ENCODE peak calls at places on chromosomes 3 and 15, in five cellular contexts. D is foreskin fibroblast, M is fibroblast of mammary gland, Q is mammary epithelial cell, L is GM12865. A is an unnamed sample.

GRCh38 chr3:25037049-25037547 is 391.0 kb upstream of the RARB start:
- DNase-seq in L (no peak), D (peak), M (peak), Q (no peak), A (peak)

GRCh38 chr3:178754852-178755510 is 218.7 kb downstream of the KCNMB2 start:
- DNase-seq in M (no peak), L (peak), Q (no peak), D (no peak), A (no peak)

GRCh38 chr3:114022145-114022544 is 34.2 kb downstream of the CCDC191 start:
- DNase-seq in M (no peak), L (no peak), D (no peak), Q (no peak), A (no peak)

GRCh38 chr3:101643861-101644613 is 32.9 kb downstream of the ZBTB11 start:
- DNase-seq in M (peak), D (peak), L (peak), Q (peak), A (peak)

GRCh38 chr15:26667222-26667988 is 105.5 kb downstream of the GABRB3 start:
- DNase-seq in Q (no peak), L (no peak), M (no peak), D (no peak), A (no peak)

GRCh38 chr3:126979076-126979628 is 3.8 kb upstream of the PLXNA1 start:
- DNase-seq in D (no peak), M (no peak), L (no peak), Q (no peak), A (no peak)

GRCh38 chr3:176160997-176161396 is 1036.3 kb downstream of the TBL1XR1 start:
- DNase-seq in M (no peak), L (no peak), D (no peak), Q (no peak), A (no peak)

GRCh38 chr3:155934215-155934614 is 63.8 kb downstream of the GMPS start:
- DNase-seq in Q (no peak), M (peak), D (no peak), L (no peak), A (no peak)

GRCh38 chr15:90677807-90678790 is 39.0 kb upstream of the BLM start:
- DNase-seq in Q (no peak), D (no peak), L (no peak), M (no peak), A (no peak)

GRCh38 chr3:61169621-61170251 is 81.5 kb downstream of the FHIT start:
- DNase-seq in L (no peak), D (no peak), Q (no peak), M (no peak), A (no peak)

GRCh38 chr3:45269952-45270351 is 43.9 kb upstream of the TMEM158 start:
- DNase-seq in L (no peak), D (no peak), M (peak), Q (no peak), A (no peak)

GRCh38 chr3:69880069-69880640 is 119.4 kb upstream of the SAMMSON start:
- DNase-seq in M (no peak), D (no peak), L (no peak), Q (no peak), A (no peak)

GRCh38 chr3:10471337-10471721 is 34.1 kb downstream of the ATP2B2 start:
- DNase-seq in M (peak), L (no peak), D (no peak), Q (no peak), A (no peak)

GRCh38 chr3:129577356-129577755 is 29.1 kb downstream of the PLXND1 start:
- DNase-seq in D (no peak), M (peak), Q (no peak), L (no peak), A (no peak)

DNA sequence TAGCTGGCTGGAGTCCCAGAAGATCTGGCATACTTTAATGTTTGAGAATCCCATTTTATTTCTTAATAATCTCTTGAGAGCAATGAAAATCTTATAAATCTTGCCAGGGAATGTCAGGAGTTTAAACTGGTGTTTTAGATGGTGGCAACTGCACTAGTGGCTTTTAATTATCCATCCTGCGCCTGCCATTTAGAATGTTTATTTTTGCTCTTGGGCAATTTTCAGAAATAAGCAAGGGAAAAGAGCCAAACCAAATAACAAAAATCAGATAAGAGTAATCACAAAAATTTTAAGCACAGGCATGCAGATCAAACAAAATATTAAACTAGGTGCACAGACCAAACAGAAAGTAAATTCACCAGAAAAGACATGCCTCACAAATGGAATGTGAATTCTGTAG is 41.9 kb upstream of the UBP1 start:
- DNase-seq in M (peak), L (no peak), D (no peak), Q (no peak), A (peak)
- H3K4me3 ChIP-seq in M (no peak), L (no peak), D (no peak), Q (no peak), A (no peak)

GRCh38 chr15:52783929-52784798 is 6.0 kb downstream of the ONECUT1 start:
- DNase-seq in Q (no peak), M (peak), D (no peak), L (peak), A (no peak)
- TF ChIP-seq CTCF in Q (peak), M (peak), D (no peak), L (peak), A (peak)

DNA sequence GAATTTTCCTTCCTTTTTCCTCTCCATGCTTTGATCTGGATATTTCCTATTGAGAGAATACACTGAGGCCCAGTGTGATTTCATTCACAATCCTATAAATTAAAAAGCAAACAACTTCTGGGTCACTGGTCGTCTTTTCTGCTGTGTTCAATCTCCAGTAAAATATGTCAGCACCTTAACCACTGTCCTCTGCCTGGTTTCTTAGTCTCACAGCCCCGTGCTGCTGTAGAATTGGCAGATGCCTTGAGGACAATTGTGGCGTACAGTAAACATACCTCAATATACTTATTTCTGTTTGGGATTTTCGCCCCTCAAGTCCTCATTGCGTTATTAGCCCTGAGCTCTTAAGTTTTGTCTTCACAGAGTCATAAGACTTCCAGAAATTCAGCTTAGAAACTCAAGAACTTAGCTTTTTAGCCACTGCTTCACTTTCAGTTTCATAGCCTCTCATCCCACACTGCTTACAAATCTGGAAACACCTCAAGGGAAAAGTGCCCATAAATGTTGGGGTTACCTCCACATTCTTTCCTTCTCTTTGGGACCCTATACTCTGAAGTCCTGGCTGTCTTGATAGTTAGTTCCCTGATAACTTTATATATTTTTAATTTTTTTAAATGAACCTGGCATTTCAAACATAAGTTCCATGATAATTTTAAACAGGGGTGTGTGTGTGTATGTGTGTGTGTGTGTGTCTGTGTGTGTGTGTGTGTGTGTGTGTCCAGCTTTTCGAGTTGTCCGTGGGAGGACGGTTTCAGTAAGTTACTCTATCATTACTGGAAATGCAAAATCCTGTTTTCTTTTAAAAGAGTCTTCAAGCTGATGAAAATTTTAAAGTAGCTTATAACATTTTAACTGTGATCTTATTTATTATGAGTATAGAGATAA is 238.4 kb upstream of the CTDSPL start:
- DNase-seq in D (no peak), Q (no peak), L (peak), M (peak), A (no peak)
- H3K4me3 ChIP-seq in D (no peak), Q (no peak), L (no peak), M (no peak), A (no peak)

DNA sequence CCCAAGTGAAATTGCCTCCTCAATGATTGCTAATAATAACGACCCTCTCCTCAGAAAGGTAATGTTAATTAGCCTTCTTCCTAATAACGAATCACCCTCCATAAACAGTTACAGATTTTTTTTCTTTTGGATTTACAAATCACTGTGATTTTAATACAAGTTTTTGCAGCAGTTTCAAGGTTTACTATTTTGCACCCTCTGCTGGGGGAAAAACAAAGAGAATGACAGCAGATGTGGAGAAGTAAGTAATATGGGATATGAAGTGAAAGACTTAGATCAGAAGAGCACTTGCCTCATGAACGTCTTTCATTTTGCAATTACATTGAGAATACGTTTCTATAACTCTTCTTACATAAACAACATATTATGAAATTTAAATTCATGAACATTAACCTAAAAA is 16.1 kb upstream of the CNTN3 start:
- DNase-seq in M (peak), L (no peak), Q (peak), D (no peak), A (no peak)
- TF ChIP-seq CTCF in M (peak), L (no peak), Q (peak), D (peak), A (peak)

DNA sequence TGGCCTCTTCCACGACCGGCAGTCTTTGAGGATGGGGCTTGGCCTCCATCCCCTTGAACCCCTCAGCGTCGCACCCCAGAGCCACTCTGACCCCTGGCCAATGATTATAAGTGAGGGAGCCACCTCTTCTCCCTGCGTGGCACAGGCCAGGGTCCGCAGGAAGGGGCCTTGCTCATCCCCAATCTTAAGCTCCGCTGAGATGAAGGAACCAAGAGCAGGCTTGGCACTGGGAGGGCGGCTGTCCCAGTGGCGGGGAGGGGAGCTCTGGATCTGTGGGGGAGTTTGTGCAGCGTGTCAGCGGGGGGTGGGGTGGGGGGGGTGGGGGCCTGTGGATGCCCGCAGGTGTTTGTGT is 13.8 kb upstream of the ADPGK start:
- DNase-seq in Q (no peak), L (no peak), D (no peak), M (no peak), A (no peak)
- H3K4me3 ChIP-seq in Q (peak), L (peak), D (peak), M (peak), A (peak)

DNA sequence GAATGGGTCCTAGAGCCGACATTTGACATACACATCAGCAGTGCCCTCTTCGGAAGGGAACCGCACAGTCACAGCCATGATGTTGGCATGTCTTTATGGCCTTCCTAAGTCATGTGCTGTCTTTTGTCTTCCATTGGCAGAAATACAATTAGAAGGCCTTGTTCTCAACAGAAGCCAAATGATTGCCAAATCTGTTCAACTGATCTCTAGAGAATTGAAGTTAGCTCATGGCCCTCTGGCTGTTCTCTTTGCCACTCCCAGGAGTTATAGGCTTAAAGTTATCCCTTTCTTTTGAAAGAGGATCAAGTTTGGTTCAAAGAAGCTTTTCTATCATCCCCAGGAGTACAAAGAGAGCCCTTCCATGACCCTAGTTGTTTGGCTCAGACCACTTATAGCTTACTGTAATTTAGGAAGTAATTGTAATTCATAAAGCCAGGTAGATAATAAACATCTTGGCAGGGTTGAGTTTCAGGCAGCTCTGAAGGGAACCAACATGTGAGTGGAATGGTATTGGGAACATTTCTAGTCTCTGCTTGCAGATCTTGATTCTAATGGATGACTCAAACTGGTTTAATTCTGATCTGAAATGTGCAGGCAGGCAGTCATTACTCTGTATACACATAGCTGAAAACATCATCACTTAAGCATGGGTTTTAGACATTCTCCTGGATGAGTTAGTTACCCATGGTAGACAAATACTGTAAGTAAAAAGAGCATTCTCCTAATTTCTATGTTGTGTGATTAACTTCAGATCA is 317.2 kb upstream of the TPRG1 start:
- DNase-seq in L (no peak), D (peak), M (peak), Q (peak), A (no peak)
- TF ChIP-seq CTCF in L (no peak), D (no peak), M (no peak), Q (no peak), A (no peak)

DNA sequence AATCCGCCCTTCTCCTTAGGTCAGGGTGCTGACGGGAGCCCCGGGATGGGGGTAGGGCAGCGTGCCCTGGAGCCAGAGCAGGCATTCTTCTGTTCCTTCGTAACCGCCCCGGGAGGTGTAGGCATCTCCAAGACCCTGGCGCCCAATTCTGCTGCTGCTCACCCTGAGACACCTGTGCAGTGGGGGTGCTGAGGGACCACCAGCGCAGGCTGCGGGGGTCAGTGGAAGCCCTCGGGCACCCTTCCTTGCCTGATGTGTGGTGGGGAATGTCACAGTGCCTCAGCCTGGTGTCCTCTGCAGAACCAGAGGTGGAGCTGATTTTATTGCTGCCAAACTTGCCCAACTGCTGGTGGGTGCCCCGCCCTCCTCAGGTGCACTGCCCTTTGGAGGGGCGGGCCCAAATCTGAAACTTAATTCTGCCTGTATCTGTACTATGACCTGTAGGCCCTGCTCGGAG is 7.3 kb downstream of the CSK start:
- DNase-seq in M (no peak), Q (no peak), L (peak), D (no peak), A (no peak)
- H3K4me3 ChIP-seq in M (no peak), Q (no peak), L (peak), D (no peak), A (no peak)

DNA sequence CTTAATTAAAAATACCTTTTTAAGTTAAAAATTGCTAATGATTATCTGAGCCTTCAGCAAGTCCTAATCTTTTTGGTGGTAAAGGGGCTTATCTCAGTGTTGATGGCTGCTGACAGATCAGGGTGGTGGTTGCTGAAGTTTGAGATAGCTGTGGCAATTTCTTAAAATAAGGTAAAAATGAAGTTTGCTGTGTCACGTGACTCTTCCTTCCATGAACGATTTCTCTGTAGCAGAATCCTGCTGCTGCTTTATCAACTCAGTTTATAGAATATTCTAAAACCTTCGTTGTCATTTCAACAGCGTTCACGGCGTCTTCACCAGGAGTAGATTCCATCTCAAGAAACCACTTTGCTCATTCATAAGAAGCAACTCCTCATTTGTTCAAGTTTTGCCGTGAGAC is 110.1 kb downstream of the SUCNR1 start:
- DNase-seq in Q (no peak), M (no peak), D (no peak), L (no peak), A (no peak)
- TF ChIP-seq CTCF in Q (no peak), M (no peak), D (no peak), L (no peak), A (no peak)